ENCODE peak calls at places on chromosomes 2 and 18, in four cellular contexts. S is K562, J is stomach, P is ovary. N is an unnamed sample.

GRCh38 chr18:78656346-78656925 is 323.2 kb upstream of the SALL3 start:
- DNase-seq in S (no peak), J (no peak), P (no peak), N (no peak)

GRCh38 chr2:130851624-130852382 is 15.1 kb downstream of the ARHGEF4 start:
- DNase-seq in S (no peak), J (no peak), P (no peak), N (no peak)

GRCh38 chr18:52750995-52751394 is 411.0 kb downstream of the DCC start:
- DNase-seq in S (no peak), J (no peak), P (no peak), N (no peak)

GRCh38 chr2:128404709-128405466 is 86.2 kb upstream of the HS6ST1 start:
- DNase-seq in S (no peak), J (peak), P (no peak), N (peak)

GRCh38 chr2:12486205-12487118 is 230.3 kb upstream of the TRIB2 start:
- DNase-seq in S (no peak), J (no peak), P (peak), N (no peak)

GRCh38 chr2:36561223-36561944 is 36.6 kb downstream of the FEZ2 start:
- DNase-seq in S (no peak), J (no peak), P (no peak), N (no peak)

GRCh38 chr2:69911985-69912563 is 2.8 kb upstream of the MXD1 start:
- DNase-seq in S (peak), J (no peak), P (no peak), N (no peak)

GRCh38 chr2:109124982-109125594 is 3.9 kb upstream of the SH3RF3 start:
- DNase-seq in S (no peak), J (no peak), P (peak), N (no peak)

GRCh38 chr2:187504312-187504921 is 49.8 kb downstream of the TFPI start:
- DNase-seq in S (no peak), J (no peak), P (no peak), N (no peak)

GRCh38 chr2:160492401-160493226 is 993 bp downstream of the RBMS1 start:
- DNase-seq in S (peak), J (peak), P (peak), N (peak)

GRCh38 chr2:86231680-86232372 is 32.6 kb downstream of the MRPL35 start:
- DNase-seq in S (no peak), J (no peak), P (no peak), N (no peak)

GRCh38 chr2:207624170-207625013 is 802 bp downstream of the METTL21A start:
- DNase-seq in S (peak), J (peak), P (peak), N (peak)

GRCh38 chr2:105215586-105216192 is 25.9 kb upstream of the GPR45 start:
- DNase-seq in S (no peak), J (no peak), P (no peak), N (no peak)

GRCh38 chr2:226057365-226057764 is 657.9 kb downstream of the NYAP2 start:
- DNase-seq in S (no peak), J (no peak), P (no peak), N (no peak)

GRCh38 chr2:128169497-128169896 is 78.5 kb downstream of the UGGT1 start:
- DNase-seq in S (no peak), J (no peak), P (no peak), N (no peak)

GRCh38 chr18:31977270-31977872 is 34.4 kb upstream of the TRAPPC8 start:
- DNase-seq in S (peak), J (no peak), P (peak), N (no peak)

DNA sequence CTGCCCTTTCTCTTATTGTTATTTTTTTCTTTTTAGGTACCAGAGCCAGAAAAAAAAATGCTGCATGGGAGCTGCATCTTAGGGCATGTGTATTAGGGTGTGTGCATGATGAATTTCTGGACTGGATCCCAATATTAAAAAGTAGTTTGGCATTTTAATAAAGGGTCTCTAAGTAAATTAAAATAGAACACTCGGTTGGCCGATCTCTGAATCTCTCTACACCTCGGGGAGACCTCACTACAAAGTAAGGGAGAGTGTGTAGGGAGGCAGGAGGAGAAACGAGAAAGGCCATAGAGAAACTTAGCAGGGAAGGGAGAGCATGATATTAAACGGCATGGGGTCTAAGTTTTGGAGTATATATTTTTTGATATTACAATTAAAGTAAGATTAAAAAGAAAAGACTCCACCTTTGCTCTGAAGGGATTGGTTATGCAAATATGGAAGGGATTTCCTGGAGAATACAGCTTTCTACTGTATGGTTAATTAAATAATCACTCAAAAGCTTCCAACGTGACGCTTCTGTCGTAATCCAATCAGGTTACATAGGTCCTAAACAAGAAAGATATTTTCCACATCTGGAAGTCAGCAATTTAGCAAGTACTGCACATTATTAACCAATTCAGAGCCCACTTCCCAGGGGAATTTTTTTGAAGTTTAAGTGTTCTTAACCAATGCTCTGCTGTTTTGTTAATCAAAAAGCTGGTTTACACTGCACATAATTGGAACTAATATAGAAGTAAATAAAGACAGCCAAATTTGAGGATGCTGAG is 984 bp upstream of the ZEB2 start:
- DNase-seq in S (no peak), J (no peak), P (no peak), N (no peak)
- TF ChIP-seq EP300 in S (no peak), J (no peak), P (no peak), N (no peak)

GRCh38 chr2:234249873-234250272 is 199.4 kb downstream of the SPP2 start:
- DNase-seq in S (no peak), J (no peak), P (no peak), N (no peak)

GRCh38 chr2:234254783-234255521 is 204.4 kb downstream of the SPP2 start:
- DNase-seq in S (no peak), J (no peak), P (no peak), N (no peak)

GRCh38 chr2:234252766-234253165 is 202.3 kb downstream of the SPP2 start:
- DNase-seq in S (no peak), J (no peak), P (no peak), N (no peak)

GRCh38 chr2:234249006-234249405 is 198.5 kb downstream of the SPP2 start:
- DNase-seq in S (no peak), J (no peak), P (no peak), N (no peak)

DNA sequence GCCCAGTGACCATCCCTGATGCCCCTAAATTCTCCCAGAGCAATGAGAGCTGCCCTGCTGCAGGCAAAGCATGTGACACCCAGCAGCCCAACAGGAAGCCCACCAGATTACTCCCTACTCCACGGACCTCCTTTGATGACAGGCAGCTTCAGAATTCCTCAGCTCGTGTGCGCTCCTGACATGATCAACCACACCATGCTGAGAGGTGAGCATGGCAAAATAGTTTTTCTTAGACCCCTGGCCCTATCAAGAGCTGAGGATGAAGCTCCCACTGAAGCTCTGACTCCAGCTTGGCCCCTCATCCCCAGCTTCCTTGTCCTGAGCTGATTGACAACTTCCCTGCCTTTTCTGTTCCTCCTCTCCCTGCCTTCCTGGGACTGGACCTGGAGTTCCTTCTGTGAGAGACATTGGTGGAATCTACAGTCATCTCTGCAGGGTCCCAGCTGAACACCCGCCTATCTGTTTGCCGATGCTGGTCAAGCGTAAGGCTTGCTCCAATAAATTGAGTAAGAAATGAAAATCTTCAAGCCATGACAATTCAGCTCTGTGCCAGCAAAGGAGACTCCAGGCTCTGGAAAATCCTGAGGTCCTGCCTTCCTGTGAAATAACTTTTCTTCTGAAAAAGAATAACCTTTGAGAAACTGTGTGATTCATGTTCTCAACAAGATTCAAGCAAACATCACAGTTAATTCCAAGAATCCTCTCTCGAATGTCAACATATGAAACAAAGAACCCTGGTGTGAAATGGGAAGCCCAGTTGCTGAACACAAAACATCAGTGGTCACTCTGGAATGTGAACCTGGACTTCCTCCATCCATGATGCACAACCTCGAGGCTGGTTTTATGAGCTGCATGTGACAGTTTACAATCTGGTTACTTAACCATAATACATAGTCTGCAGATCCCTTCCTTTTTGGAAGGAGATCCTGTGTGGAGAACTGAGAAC is 201.1 kb downstream of the SPP2 start:
- DNase-seq in S (no peak), J (no peak), P (no peak), N (no peak)
- TF ChIP-seq EP300 in S (no peak), J (no peak), P (no peak), N (no peak)

DNA sequence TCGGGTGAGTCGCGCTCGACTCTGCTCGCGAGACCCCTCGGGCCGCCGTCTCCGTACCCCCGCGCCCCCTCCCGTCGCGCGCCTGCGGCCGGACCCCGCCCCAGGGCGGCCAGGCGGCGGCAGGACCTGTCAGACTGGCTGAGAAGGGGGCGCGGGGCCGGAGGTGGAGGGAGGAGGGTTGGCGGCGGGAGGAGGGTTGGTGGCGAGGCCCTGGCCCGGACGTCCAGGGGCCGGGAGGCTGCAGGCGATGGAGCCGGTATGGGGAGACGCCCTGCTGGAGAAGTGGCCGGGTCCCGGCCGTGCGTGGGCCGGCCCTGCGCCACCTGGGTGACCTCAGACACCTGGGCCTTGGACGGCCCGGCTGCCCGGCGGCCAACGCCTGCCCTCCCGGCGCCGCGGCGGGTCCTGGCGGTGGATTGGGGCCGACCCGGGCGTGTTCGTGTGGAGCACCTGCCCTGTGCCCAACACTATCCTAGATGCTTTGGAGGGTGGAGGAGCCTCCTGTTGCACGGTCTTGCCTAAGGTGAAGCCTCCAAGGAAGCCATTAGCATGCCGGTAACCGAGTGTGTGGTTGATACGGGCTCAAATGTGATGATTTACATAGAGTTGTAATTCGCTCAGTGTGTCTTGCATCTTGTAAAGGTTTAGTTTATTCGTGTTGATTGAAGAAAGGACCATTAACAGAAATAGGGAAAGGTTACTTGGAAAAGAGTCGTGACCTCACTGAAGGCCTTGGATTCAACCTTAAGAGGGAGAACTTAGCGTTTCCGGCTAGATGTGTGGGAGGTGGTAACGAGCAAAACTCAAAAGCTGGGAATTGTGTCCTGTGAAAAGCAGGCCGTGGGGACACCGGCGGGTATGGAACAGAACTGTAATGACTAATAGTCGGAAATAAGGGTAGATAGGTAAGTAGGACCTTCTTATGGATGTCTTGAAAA is 570 bp downstream of the MYL12B start:
- DNase-seq in S (no peak), J (no peak), P (no peak), N (no peak)
- TF ChIP-seq EP300 in S (no peak), J (no peak), P (no peak), N (no peak)

GRCh38 chr2:23351388-23352141 is 33.4 kb upstream of the KLHL29 start:
- DNase-seq in S (peak), J (peak), P (peak), N (peak)

GRCh38 chr2:23347516-23348481 is 37.2 kb upstream of the KLHL29 start:
- DNase-seq in S (no peak), J (no peak), P (no peak), N (peak)

GRCh38 chr2:23350792-23351355 is 34.1 kb upstream of the KLHL29 start:
- DNase-seq in S (no peak), J (no peak), P (no peak), N (no peak)

GRCh38 chr2:23349508-23349907 is 35.5 kb upstream of the KLHL29 start:
- DNase-seq in S (no peak), J (no peak), P (no peak), N (no peak)

GRCh38 chr2:23350026-23350791 is 34.8 kb upstream of the KLHL29 start:
- DNase-seq in S (no peak), J (no peak), P (no peak), N (peak)
- TF ChIP-seq EP300 in S (no peak), J (no peak), P (no peak), N (no peak)

GRCh38 chr2:42057902-42058450 is 10.2 kb downstream of the PKDCC start:
- DNase-seq in S (no peak), J (no peak), P (no peak), N (no peak)

GRCh38 chr2:42053791-42054656 is 6.2 kb downstream of the PKDCC start:
- DNase-seq in S (no peak), J (no peak), P (peak), N (no peak)

GRCh38 chr2:42054657-42055430 is 7.0 kb downstream of the PKDCC start:
- DNase-seq in S (peak), J (peak), P (no peak), N (no peak)

GRCh38 chr2:42057159-42057901 is 9.5 kb downstream of the PKDCC start:
- DNase-seq in S (no peak), J (no peak), P (no peak), N (no peak)

GRCh38 chr2:42055573-42056514 is 8.0 kb downstream of the PKDCC start:
- DNase-seq in S (no peak), J (peak), P (no peak), N (no peak)
- TF ChIP-seq EP300 in S (no peak), J (no peak), P (no peak), N (no peak)

DNA sequence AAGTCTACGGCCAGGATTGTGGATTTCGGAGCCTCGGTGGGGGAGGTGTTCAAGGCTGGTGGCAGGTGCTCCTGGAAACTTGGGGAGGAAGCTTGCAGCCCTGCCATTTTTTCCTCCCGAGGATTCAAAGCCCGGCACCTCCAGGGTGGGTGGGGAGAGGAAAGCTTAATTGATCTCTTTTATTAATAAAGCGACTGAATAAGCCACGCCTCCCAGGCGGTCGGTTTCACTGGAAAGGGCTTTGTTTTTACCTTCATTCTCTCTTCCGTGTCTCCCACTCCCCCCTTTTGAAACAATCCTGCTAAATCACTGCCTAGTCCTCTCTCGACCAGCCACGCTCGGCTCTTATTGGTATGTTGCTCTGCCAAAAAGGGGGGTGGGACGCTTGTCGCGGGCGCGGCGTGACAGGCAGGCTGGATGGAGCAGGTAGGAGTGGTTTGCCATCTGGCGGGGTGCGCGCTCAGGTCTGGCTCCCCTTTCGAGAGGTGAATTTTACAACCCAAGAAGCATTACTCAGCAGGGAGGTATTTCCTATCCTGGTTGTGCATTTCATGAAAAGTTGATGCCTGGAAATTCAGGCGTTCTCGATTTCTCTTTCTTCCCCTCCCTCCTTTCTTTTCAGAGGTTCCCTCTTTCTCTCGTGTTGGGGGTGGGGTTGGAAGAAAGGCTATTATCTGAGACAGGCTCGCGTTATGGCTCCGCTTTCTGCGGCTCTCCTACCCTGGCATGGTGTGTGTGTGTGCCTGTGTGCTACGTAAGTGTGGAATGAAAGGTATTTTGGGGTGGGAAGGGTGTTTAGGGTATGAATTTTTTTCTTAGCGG is 1.4 kb downstream of the NEDD4L start:
- DNase-seq in S (no peak), J (peak), P (peak), N (peak)
- TF ChIP-seq EP300 in S (no peak), J (no peak), P (no peak), N (no peak)

DNA sequence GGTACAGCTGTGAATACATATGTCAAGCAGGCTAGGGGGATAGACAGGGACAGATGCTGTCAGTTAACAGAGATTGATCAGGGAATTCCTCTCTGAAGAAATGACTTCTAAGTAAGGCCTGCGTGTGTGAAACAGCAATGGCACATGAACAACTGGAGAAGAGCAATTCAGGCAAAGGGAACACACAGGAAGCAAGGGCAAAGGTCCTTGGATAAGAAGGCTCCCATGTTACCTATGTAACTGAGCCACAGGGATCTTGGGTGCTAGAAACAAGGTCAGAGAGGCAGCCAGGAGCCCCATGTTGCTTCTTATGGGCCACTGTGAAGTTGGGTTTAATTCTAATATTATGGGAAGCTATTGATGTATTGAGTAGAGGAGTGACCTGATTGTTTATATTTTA is 373.7 kb upstream of the ACVR2A start:
- DNase-seq in S (no peak), J (no peak), P (no peak), N (no peak)
- TF ChIP-seq EP300 in S (no peak), J (no peak), P (no peak), N (no peak)

N was measured in upper lobe of left lung.